ENCODE peak calls at places on chromosome 9, in eight cellular contexts. O, H, J, N, Y, T, E and P are unnamed samples.

GRCh38 chr9:125767349-125767748 is 20.2 kb downstream of the PBX3 start:
- DNase-seq in O (no peak), H (no peak), J (no peak), N (peak; percentile 67), Y (no peak), T (no peak), E (no peak), P (no peak)

GRCh38 chr9:136665704-136666363 is 3.1 kb downstream of the EGFL7 start:
- DNase-seq in O (no peak), H (no peak), J (no peak), N (no peak), Y (no peak), T (no peak), E (no peak), P (peak; percentile 65)

GRCh38 chr9:94149696-94150095 is 65.4 kb downstream of the PTPDC1 start:
- DNase-seq in O (no peak), H (no peak), J (no peak), N (no peak), Y (no peak), T (no peak), E (no peak), P (no peak)

GRCh38 chr9:136566899-136567298 is 21.1 kb upstream of the NOTCH1 start:
- DNase-seq in O (no peak), H (no peak), J (no peak), N (no peak), Y (no peak), T (no peak), E (no peak), P (no peak)

GRCh38 chr9:127066060-127066774 is 56.2 kb downstream of the ANGPTL2 start:
- DNase-seq in O (no peak), H (no peak), J (no peak), N (no peak), Y (no peak), T (no peak), E (no peak), P (no peak)

GRCh38 chr9:4738866-4739586 is 2.0 kb downstream of the AK3 start:
- DNase-seq in O (no peak), H (no peak), J (no peak), N (no peak), Y (no peak), T (no peak), E (no peak), P (no peak)

GRCh38 chr9:134032456-134033222 is 7.4 kb downstream of the BRD3OS start:
- DNase-seq in O (no peak), H (peak; percentile 49), J (no peak), N (no peak), Y (no peak), T (no peak), E (no peak), P (no peak)

GRCh38 chr9:130196643-130197042 is 24.4 kb downstream of the NCS1 start:
- DNase-seq in O (no peak), H (no peak), J (no peak), N (no peak), Y (no peak), T (no peak), E (no peak), P (no peak)

GRCh38 chr9:2465921-2466460 is 155.6 kb upstream of the VLDLR start:
- DNase-seq in O (peak; percentile 7), H (no peak), J (no peak), N (peak; percentile 96), Y (peak; percentile 82), T (no peak), E (peak; percentile 51), P (peak; percentile 0)

GRCh38 chr9:34517185-34517584 is 5.6 kb downstream of the ENHO start:
- DNase-seq in O (no peak), H (no peak), J (no peak), N (no peak), Y (no peak), T (no peak), E (no peak), P (no peak)